ENCODE peak calls at places on chromosomes 2 and 18, in eight cellular contexts. W is gastrocnemius medialis, G is body of pancreas, N is testis, J is sigmoid colon, C is K562, B is IMR-90, O is stomach. T is an unnamed sample.

GRCh38 chr2:188291142-188291616 is 495 bp upstream of the GULP1 start:
- DNase-seq in W (no peak), G (peak; percentile 37), N (no peak), J (no peak), C (no peak), B (peak; percentile 41), O (peak; percentile 61), T (no peak)

GRCh38 chr2:28063492-28063962 is 173.0 kb downstream of the BABAM2 start:
- DNase-seq in W (no peak), G (no peak), N (no peak), J (no peak), C (no peak), B (no peak), O (no peak), T (no peak)

GRCh38 chr2:223973606-223974005 is 16.3 kb downstream of the MRPL44 start:
- DNase-seq in W (no peak), G (no peak), N (no peak), J (no peak), C (no peak), B (no peak), O (no peak), T (no peak)

GRCh38 chr2:28052691-28053090 is 162.2 kb downstream of the BABAM2 start:
- DNase-seq in W (no peak), G (no peak), N (no peak), J (no peak), C (no peak), B (peak; percentile 32), O (no peak), T (no peak)

GRCh38 chr2:190561091-190561490 is 26.6 kb upstream of the NEMP2 start:
- DNase-seq in W (no peak), G (no peak), N (no peak), J (no peak), C (no peak), B (no peak), O (no peak), T (no peak)

GRCh38 chr2:221596192-221596591 is 24.1 kb upstream of the EPHA4 start:
- DNase-seq in W (no peak), G (no peak), N (no peak), J (no peak), C (no peak), B (peak; percentile 80), O (no peak), T (no peak)

GRCh38 chr2:6813573-6813972 is 52.1 kb downstream of the CMPK2 start:
- DNase-seq in W (no peak), G (no peak), N (no peak), J (no peak), C (no peak), B (no peak), O (no peak), T (no peak)

GRCh38 chr2:25164526-25164925 is 3.9 kb downstream of the POMC start:
- DNase-seq in W (no peak), G (no peak), N (no peak), J (no peak), C (no peak), B (no peak), O (no peak), T (no peak)

GRCh38 chr18:34339155-34339554 is 114.4 kb upstream of the NOL4 start:
- DNase-seq in W (no peak), G (no peak), N (no peak), J (no peak), C (no peak), B (no peak), O (no peak), T (no peak)

GRCh38 chr2:96927420-96928171 is 57.7 kb upstream of the SEMA4C start:
- DNase-seq in W (peak; percentile 76), G (peak; percentile 44), N (peak; percentile 40), J (peak; percentile 96), C (no peak), B (no peak), O (peak; percentile 56), T (peak; percentile 77)

GRCh38 chr2:47699533-47700215 is 83.3 kb upstream of the MSH6 start:
- DNase-seq in W (no peak), G (no peak), N (no peak), J (no peak), C (no peak), B (no peak), O (no peak), T (no peak)

GRCh38 chr2:186862869-186863709 is 14.1 kb upstream of the ZSWIM2 start:
- DNase-seq in W (no peak), G (no peak), N (no peak), J (no peak), C (peak; percentile 34), B (peak; percentile 35), O (no peak), T (no peak)

GRCh38 chr2:210558708-210559107 is 2.3 kb downstream of the CPS1 start:
- DNase-seq in W (no peak), G (no peak), N (no peak), J (no peak), C (no peak), B (no peak), O (no peak), T (no peak)

GRCh38 chr18:74496508-74497307 is 545 bp downstream of the CNDP2 start:
- DNase-seq in W (no peak), G (peak; percentile 67), N (peak; percentile 57), J (peak; percentile 85), C (peak; percentile 57), B (peak; percentile 42), O (peak; percentile 69), T (peak; percentile 65)

GRCh38 chr2:1567556-1568344 is 154.5 kb downstream of the TPO start:
- DNase-seq in W (no peak), G (no peak), N (peak; percentile 8), J (no peak), C (no peak), B (no peak), O (no peak), T (no peak)

GRCh38 chr2:1569879-1570450 is 156.7 kb downstream of the TPO start:
- DNase-seq in W (no peak), G (no peak), N (peak; percentile 2), J (peak; percentile 52), C (no peak), B (no peak), O (no peak), T (no peak)

GRCh38 chr2:1571477-1572417 is 158.5 kb downstream of the TPO start:
- DNase-seq in W (no peak), G (no peak), N (peak; percentile 5), J (peak; percentile 52), C (no peak), B (no peak), O (no peak), T (no peak)

GRCh38 chr2:1577846-1578245 is 164.6 kb downstream of the TPO start:
- DNase-seq in W (no peak), G (no peak), N (no peak), J (no peak), C (no peak), B (no peak), O (no peak), T (no peak)

DNA sequence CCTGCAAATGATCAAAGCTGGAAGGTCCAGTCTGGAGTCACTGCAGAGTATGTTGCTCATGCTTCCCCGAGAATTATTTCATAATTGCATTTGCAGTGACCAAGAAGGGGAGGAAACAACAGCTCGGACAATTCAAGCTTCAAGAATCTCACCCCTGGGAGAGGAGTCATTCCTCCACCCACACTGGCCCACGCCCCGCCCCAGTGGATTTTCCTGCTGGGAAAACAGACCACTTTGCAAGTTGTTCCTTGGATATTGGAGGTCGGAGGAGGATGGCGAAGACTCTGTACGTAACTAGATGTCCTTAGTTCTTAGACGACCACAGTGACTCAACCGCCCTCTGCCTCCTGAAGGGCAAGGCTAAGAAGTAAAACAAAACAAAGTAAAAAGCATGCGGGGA is 159.4 kb downstream of the TPO start:
- DNase-seq in W (no peak), G (no peak), N (no peak), J (no peak), C (no peak), B (peak; percentile 73), O (no peak), T (peak; percentile 90)
- H3K4me1 ChIP-seq in W (no peaks in the 10 kb centered on the region), G (no peaks in the 10 kb centered on the region), N (no peaks in the 10 kb centered on the region), J (no peaks in the 10 kb centered on the region), C (no peaks in the 10 kb centered on the region), B (no peaks in the 10 kb centered on the region), O (no peaks in the 10 kb centered on the region), T (peaks cover 17% of the 10 kb centered on the region)

GRCh38 chr2:110099471-110100225 is 16.0 kb downstream of the MALL start:
- DNase-seq in W (no peak), G (no peak), N (no peak), J (no peak), C (no peak), B (no peak), O (no peak), T (peak; percentile 6)

GRCh38 chr2:110099036-110099420 is 16.6 kb downstream of the MALL start:
- DNase-seq in W (no peak), G (no peak), N (no peak), J (no peak), C (no peak), B (no peak), O (no peak), T (peak; percentile 13)

GRCh38 chr2:110103060-110103961 is 12.3 kb downstream of the MALL start:
- DNase-seq in W (no peak), G (no peak), N (no peak), J (no peak), C (no peak), B (no peak), O (no peak), T (peak; percentile 58)

GRCh38 chr2:110101911-110102774 is 13.5 kb downstream of the MALL start:
- DNase-seq in W (no peak), G (no peak), N (no peak), J (no peak), C (no peak), B (peak; percentile 17), O (no peak), T (peak; percentile 8)

DNA sequence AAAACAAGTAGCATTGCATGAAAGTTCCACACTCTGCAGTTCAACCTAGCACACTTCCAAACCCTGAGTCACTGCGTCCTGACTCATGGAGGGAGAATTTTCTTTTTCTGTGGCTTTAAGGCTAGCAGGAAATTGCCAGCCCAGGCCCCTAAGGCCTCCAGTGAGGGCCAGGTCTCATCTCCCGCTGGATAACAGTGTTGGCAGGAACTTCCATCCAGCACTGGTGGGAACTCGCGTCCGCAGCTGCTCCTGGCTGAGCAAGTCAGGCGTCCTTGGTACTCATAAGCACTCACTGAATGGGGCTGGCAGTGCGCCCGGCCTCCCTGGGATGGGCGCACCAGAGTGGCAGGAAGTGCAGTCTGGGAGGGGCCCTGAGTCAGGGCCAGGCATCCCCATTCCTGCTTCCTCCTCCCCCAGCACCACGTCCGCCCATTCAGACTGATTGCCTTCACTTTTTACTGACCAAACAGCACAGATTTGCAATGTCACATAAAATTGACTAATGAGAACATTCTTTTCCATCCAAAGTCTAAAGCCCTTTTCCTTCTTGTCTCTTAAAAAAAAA is 14.3 kb downstream of the MALL start:
- DNase-seq in W (peak; percentile 65), G (peak; percentile 89), N (peak; percentile 92), J (peak; percentile 92), C (no peak), B (peak; percentile 100), O (peak; percentile 91), T (peak; percentile 94)
- TF ChIP-seq POLR2A in W (no peak), G (no peak), N (no peak), J (no peak), C (no peak), B (peak; percentile 69), O (no peak), T (no peak)

GRCh38 chr2:127384529-127384928 is 3.2 kb downstream of the MAP3K2 start:
- DNase-seq in W (no peak), G (no peak), N (no peak), J (no peak), C (no peak), B (no peak), O (no peak), T (no peak)
- H3K4me1 ChIP-seq in W (peaks cover 66% of the 10 kb centered on the region), G (peaks cover 70% of the 10 kb centered on the region), N (peaks cover 13% of the 10 kb centered on the region), J (no peaks in the 10 kb centered on the region), C (peaks cover 14% of the 10 kb centered on the region), B (peaks cover 5% of the 10 kb centered on the region), O (peaks cover 78% of the 10 kb centered on the region), T (peaks cover 69% of the 10 kb centered on the region)

GRCh38 chr2:152407204-152407721 is 72.3 kb downstream of the FMNL2 start:
- DNase-seq in W (peak; percentile 55), G (peak; percentile 33), N (peak; percentile 51), J (peak; percentile 73), C (peak; percentile 16), B (peak; percentile 54), O (no peak), T (peak; percentile 44)
- TF ChIP-seq POLR2A in W (peak; percentile 52), G (no peak), N (no peak), J (no peak), C (no peak), B (no peak), O (no peak), T (no peak)